ENCODE peak calls at places on chromosome 5, in seven cellular contexts. W is CD8-positive, alpha-beta T cell; Y is cardiac muscle cell; C is GM23248; O is IMR-90; Q is BE2C; M is aorta. V is an unnamed sample. For H3K4me1 and H3K27me3, the result is how much of the 10 kb centered on the place peaks cover.

GRCh38 chr5:88288798-88289197 is 20.2 kb upstream of the TMEM161B start:
- DNase-seq in W (no peak), Y (no peak), C (no peak), O (no peak), Q (no peak), M (no peak), V (no peak)

GRCh38 chr5:163867324-163867723 is 361.9 kb downstream of the MAT2B start:
- DNase-seq in W (no peak), Y (peak), C (no peak), O (peak), Q (no peak), M (no peak), V (no peak)

GRCh38 chr5:17248999-17249634 is 31.7 kb downstream of the BASP1 start:
- DNase-seq in W (no peak), Y (peak), C (peak), O (peak), Q (no peak), M (no peak), V (no peak)

GRCh38 chr5:84303315-84303714 is 81.4 kb downstream of the EDIL3 start:
- DNase-seq in W (no peak), Y (peak), C (peak), O (peak), Q (no peak), M (no peak), V (no peak)

GRCh38 chr5:177458912-177459350 is 12.3 kb downstream of the PRR7 start:
- DNase-seq in W (no peak), Y (peak), C (peak), O (peak), Q (peak), M (no peak), V (peak)

GRCh38 chr5:161547573-161548471 is 1.3 kb upstream of the GABRB2 start:
- DNase-seq in W (peak), Y (no peak), C (peak), O (no peak), Q (no peak), M (no peak), V (peak)

GRCh38 chr5:169213479-169213878 is 87.5 kb downstream of the SLIT3 start:
- DNase-seq in W (no peak), Y (peak), C (peak), O (no peak), Q (no peak), M (no peak), V (no peak)

GRCh38 chr5:158903006-158903405 is 196.7 kb downstream of the EBF1 start:
- DNase-seq in W (no peak), Y (no peak), C (no peak), O (no peak), Q (no peak), M (no peak), V (peak)

GRCh38 chr5:53170748-53171349 is 61.3 kb upstream of the MOCS2 start:
- DNase-seq in W (no peak), Y (peak), C (peak), O (peak), Q (peak), M (no peak), V (no peak)

GRCh38 chr5:143400541-143401252 is 2.8 kb downstream of the NR3C1 start:
- DNase-seq in W (no peak), Y (peak), C (peak), O (peak), Q (no peak), M (no peak), V (no peak)

GRCh38 chr5:108084105-108084504 is 297.8 kb downstream of the FBXL17 start:
- DNase-seq in W (no peak), Y (no peak), C (no peak), O (peak), Q (no peak), M (no peak), V (no peak)

GRCh38 chr5:6727231-6727630 is 14.0 kb downstream of the TENT4A start:
- DNase-seq in W (no peak), Y (no peak), C (no peak), O (no peak), Q (no peak), M (no peak), V (no peak)

GRCh38 chr5:43042626-43043399 is 2.7 kb upstream of the ANXA2R start:
- DNase-seq in W (peak), Y (peak), C (peak), O (peak), Q (peak), M (peak), V (peak)

GRCh38 chr5:153796527-153796926 is 242.2 kb downstream of the FAM114A2 start:
- DNase-seq in W (no peak), Y (no peak), C (no peak), O (no peak), Q (no peak), M (no peak), V (no peak)

GRCh38 chr5:179906795-179907569 is 715 bp downstream of the TBC1D9B start:
- DNase-seq in W (peak), Y (peak), C (peak), O (peak), Q (peak), M (peak), V (no peak)

GRCh38 chr5:6902597-6902996 is 189.4 kb downstream of the TENT4A start:
- DNase-seq in W (no peak), Y (no peak), C (no peak), O (no peak), Q (no peak), M (no peak), V (no peak)

GRCh38 chr5:56011835-56012234 is 17.1 kb upstream of the IL6ST start:
- DNase-seq in W (no peak), Y (peak), C (peak), O (peak), Q (no peak), M (no peak), V (no peak)

GRCh38 chr5:164326219-164326618 is 820.8 kb downstream of the MAT2B start:
- DNase-seq in W (no peak), Y (no peak), C (no peak), O (no peak), Q (no peak), M (no peak), V (no peak)

GRCh38 chr5:151002250-151002649 is 18.1 kb upstream of the GPX3 start:
- DNase-seq in W (no peak), Y (peak), C (peak), O (peak), Q (no peak), M (no peak), V (peak)

GRCh38 chr5:143113461-143113860 is 290.0 kb downstream of the NR3C1 start:
- DNase-seq in W (no peak), Y (no peak), C (no peak), O (no peak), Q (no peak), M (no peak), V (no peak)

GRCh38 chr5:140575309-140575708 is 10.7 kb downstream of the SLC35A4 start:
- DNase-seq in W (no peak), Y (peak), C (peak), O (peak), Q (peak), M (no peak), V (no peak)

GRCh38 chr5:68047035-68047434 is 168.5 kb upstream of the PIK3R1 start:
- DNase-seq in W (no peak), Y (peak), C (peak), O (peak), Q (no peak), M (no peak), V (no peak)

GRCh38 chr5:14242447-14242846 is 99.3 kb downstream of the TRIO start:
- DNase-seq in W (no peak), Y (no peak), C (no peak), O (no peak), Q (no peak), M (no peak), V (no peak)

GRCh38 chr5:140113180-140113698 is 670 bp upstream of the PURA start:
- DNase-seq in W (peak), Y (no peak), C (peak), O (no peak), Q (peak), M (peak), V (no peak)

GRCh38 chr5:106759581-106759980 is 911.2 kb downstream of the EFNA5 start:
- DNase-seq in W (no peak), Y (peak), C (no peak), O (peak), Q (no peak), M (peak), V (no peak)

DNA sequence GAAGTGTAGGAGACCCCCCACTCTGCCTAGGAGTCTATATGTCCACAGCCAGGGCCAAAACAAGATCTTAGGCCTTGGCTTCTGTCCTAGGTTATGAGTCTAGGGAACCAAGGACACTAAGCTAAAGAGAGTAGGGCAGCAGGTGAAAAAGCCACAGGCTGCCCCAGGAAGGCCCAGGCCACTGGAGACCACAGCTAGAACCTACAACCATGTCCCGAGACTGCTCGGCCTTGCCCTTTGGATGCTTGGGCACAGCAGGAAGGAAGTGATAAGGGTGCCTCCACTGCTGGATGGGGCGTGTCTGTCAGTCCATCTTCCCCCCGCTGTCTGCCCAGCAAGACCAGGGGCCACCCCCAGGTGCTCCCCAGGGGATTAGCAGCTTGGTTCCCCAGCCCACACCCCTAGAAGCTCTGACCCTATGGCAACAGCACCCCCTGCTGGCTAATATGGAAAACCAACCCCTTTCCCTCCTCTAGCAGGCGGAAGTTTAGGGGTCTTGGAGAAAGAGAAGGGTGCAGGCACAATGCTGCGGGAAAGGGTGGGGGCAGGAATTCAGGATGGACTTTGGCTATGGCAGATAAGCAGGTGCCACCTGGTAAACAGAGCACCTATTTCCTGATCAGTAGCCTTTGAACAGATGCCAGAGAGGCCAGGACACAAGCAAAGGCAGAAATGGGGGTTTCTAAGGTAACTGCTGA is 10.5 kb upstream of the IRF1 start:
- DNase-seq in W (peak), Y (peak), C (peak), O (peak), Q (peak), M (peak), V (peak)
- H3K4me1 ChIP-seq in W (under half), Y (under half), C (under half), O (under half), Q (under half), M (under half), V (under half)

DNA sequence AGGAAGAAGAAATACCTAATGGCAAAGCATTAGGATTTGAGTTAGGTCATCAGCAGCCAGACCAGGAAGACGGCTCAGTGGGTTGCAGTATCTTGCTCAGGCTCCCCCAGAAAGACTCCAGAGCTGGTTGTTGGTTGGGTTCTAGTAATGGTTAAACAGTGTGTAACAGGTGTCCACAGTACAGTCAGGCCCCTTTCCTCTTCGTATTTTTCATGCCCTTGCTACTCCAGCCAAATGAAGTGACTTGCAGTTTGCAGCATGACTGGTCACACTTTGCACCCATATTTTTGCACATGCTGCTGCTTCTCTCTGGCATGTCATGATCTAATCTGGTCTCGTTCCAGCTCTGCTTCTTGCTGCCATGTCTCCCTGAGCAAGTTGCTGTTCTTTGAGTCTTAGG is 60.6 kb upstream of the TRPC7 start:
- DNase-seq in W (no peak), Y (no peak), C (peak), O (no peak), Q (no peak), M (no peak), V (no peak)
- H3K4me3 ChIP-seq in W (no peak), Y (no peak), C (no peak), O (no peak), Q (no peak), M (no peak), V (no peak)

GRCh38 chr5:40630166-40630565 is 49.5 kb upstream of the PTGER4 start:
- DNase-seq in W (no peak), Y (no peak), C (no peak), O (no peak), Q (no peak), M (no peak), V (no peak)
- H3K27me3 ChIP-seq in W (under half), Y (under half), C (under half), O (under half), Q (under half), M (under half), V (under half)

GRCh38 chr5:81184749-81185110 is 48.4 kb upstream of the CKMT2 start:
- DNase-seq in W (no peak), Y (no peak), C (no peak), O (no peak), Q (no peak), M (no peak), V (no peak)

GRCh38 chr5:81180780-81181179 is 52.3 kb upstream of the CKMT2 start:
- DNase-seq in W (no peak), Y (no peak), C (no peak), O (no peak), Q (no peak), M (no peak), V (no peak)

GRCh38 chr5:81181576-81182316 is 51.4 kb upstream of the CKMT2 start:
- DNase-seq in W (no peak), Y (no peak), C (no peak), O (no peak), Q (no peak), M (no peak), V (no peak)

GRCh38 chr5:81183811-81184748 is 49.0 kb upstream of the CKMT2 start:
- DNase-seq in W (no peak), Y (no peak), C (no peak), O (no peak), Q (peak), M (no peak), V (peak)

DNA sequence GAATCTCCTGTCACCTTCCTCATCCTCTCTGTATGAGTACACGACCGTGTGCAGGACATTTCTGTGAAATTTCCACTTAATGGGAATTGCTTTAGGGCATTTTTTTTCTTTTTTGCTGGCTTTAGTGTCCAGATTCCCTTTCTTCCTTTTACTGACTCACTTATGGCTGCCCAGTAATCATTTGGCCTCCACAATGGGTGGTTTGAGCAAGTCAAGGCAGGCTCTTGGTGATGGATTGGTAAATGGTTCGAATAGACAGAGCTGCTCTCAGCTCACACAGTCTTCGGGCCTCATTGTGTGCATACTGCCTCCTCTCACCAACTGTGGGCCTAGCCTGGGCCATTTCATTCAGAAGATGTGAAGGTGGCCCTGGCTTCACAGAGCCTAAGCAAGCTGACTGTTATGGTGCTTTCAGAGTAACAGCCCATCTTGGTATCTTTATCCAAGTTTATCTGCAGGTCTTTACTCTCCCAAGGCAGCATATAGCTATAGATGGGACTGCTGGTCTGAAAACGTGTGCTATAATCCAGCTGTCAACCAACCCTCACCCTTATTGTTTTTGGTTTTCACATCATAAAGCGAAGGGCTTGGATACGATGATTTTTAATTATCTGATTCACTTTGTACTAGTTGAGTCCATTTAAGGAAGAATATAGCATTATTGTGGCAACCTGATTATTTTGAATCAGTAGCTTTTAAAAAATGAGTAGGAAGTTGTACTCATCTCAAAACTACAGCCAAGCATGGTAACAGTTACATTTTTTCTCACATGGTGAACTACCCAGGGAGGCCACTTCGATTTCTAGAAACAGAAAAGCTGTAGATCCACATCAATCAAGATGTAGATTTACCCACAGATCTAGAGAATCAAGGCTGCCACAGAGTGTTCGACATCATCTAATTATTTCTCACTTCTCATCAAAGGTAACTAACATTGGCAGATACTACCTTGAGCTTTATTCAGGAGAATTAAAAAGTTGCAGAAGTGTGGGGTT is 50.4 kb upstream of the CKMT2 start:
- DNase-seq in W (no peak), Y (no peak), C (no peak), O (no peak), Q (no peak), M (no peak), V (no peak)
- H3K4me1 ChIP-seq in W (under half), Y (under half), C (under half), O (under half), Q (half or more), M (under half), V (under half)

GRCh38 chr5:61626639-61627282 is 294.7 kb downstream of the ZSWIM6 start:
- DNase-seq in W (no peak), Y (no peak), C (no peak), O (no peak), Q (no peak), M (no peak), V (no peak)
- H3K4me3 ChIP-seq in W (peak), Y (no peak), C (peak), O (no peak), Q (no peak), M (no peak), V (no peak)

GRCh38 chr5:116574682-116575634 is at the start of gene SEMA6A:
- DNase-seq in W (no peak), Y (peak), C (peak), O (peak), Q (peak), M (peak), V (peak)
- H3K27me3 ChIP-seq in W (under half), Y (under half), C (half or more), O (under half), Q (under half), M (under half), V (under half)

GRCh38 chr5:160484644-160485043 is 63.0 kb downstream of the PTTG1 start:
- DNase-seq in W (no peak), Y (no peak), C (no peak), O (no peak), Q (no peak), M (no peak), V (no peak)

GRCh38 chr5:160479220-160479619 is 57.6 kb downstream of the PTTG1 start:
- DNase-seq in W (no peak), Y (no peak), C (no peak), O (no peak), Q (no peak), M (no peak), V (no peak)

GRCh38 chr5:160477266-160477970 is 55.8 kb downstream of the PTTG1 start:
- DNase-seq in W (no peak), Y (no peak), C (no peak), O (no peak), Q (no peak), M (no peak), V (no peak)

GRCh38 chr5:160479926-160480325 is 58.3 kb downstream of the PTTG1 start:
- DNase-seq in W (no peak), Y (peak), C (peak), O (peak), Q (no peak), M (no peak), V (no peak)

GRCh38 chr5:160480652-160481051 is 59.0 kb downstream of the PTTG1 start:
- DNase-seq in W (no peak), Y (no peak), C (no peak), O (no peak), Q (no peak), M (no peak), V (no peak)
- H3K4me1 ChIP-seq in W (under half), Y (under half), C (under half), O (under half), Q (under half), M (under half), V (under half)

V was measured in HAP-1.